ENCODE peak calls at places on chromosome 4, in seven cellular contexts. B is stimulated activated effector memory CD8-positive, alpha-beta T cell treated with anti-CD3 and anti-CD28 coated beads, Interleukin-12 subunit alpha, Interleukin-12 subunit beta, amount 100 ng/mL, for 72 hours; R is stimulated activated CD8-positive, alpha-beta memory T cell treated with anti-CD3 and anti-CD28 coated beads, Interleukin-7, amount 100 ng/mL, for 4 hours; A is adrenal gland; M is B cell; C is fibroblast of pulmonary artery; Q is D341Med. N is an unnamed sample.

GRCh38 chr4:99885063-99885664 is 9.1 kb downstream of the LAMTOR3 start:
- DNase-seq in B (no peak), R (no peak), A (no peak), M (peak; percentile 15), C (peak; percentile 65), Q (peak; percentile 29), N (no peak)

GRCh38 chr4:26609398-26609797 is 25.5 kb downstream of the TBC1D19 start:
- DNase-seq in B (no peak), R (no peak), A (no peak), M (no peak), C (no peak), Q (no peak), N (no peak)

GRCh38 chr4:124953059-124953850 is 240.7 kb upstream of the ANKRD50 start:
- DNase-seq in B (no peak), R (no peak), A (no peak), M (no peak), C (peak; percentile 96), Q (no peak), N (no peak)

GRCh38 chr4:137274404-137274803 is 257.9 kb downstream of the PCDH18 start:
- DNase-seq in B (no peak), R (no peak), A (no peak), M (no peak), C (peak; percentile 41), Q (no peak), N (no peak)

GRCh38 chr4:2842667-2843022 is 999 bp upstream of the ADD1 start:
- DNase-seq in B (no peak), R (no peak), A (no peak), M (no peak), C (no peak), Q (no peak), N (no peak)

GRCh38 chr4:81814909-81815539 is 343.3 kb upstream of the RASGEF1B start:
- DNase-seq in B (no peak), R (no peak), A (peak; percentile 28), M (no peak), C (peak; percentile 28), Q (no peak), N (no peak)

GRCh38 chr4:144787365-144788263 is 141.7 kb downstream of the HHIP start:
- DNase-seq in B (no peak), R (no peak), A (no peak), M (peak; percentile 27), C (peak; percentile 71), Q (no peak), N (no peak)

GRCh38 chr4:43048570-43048969 is 156.1 kb downstream of the GRXCR1 start:
- DNase-seq in B (no peak), R (no peak), A (no peak), M (no peak), C (no peak), Q (no peak), N (no peak)

GRCh38 chr4:89404530-89404929 is 96.9 kb upstream of the GPRIN3 start:
- DNase-seq in B (no peak), R (no peak), A (no peak), M (no peak), C (no peak), Q (no peak), N (no peak)